ENCODE peak calls at places on chromosome X, in eight cellular contexts. E is transverse colon, Z is right lobe of liver, U is mesothelial cell of epicardium, S is neural progenitor cell, D is heart right ventricle, G is dorsolateral prefrontal cortex, P is lower leg skin. M is an unnamed sample.

GRCh38 chrX:118761950-118762725 is 34.7 kb downstream of the IL13RA1 start:
- DNase-seq in Z (no peak), U (no peak), S (peak; percentile 35), E (no peak), G (no peak), D (no peak), P (no peak), M (no peak)

GRCh38 chrX:26915064-26915463 is 548.1 kb downstream of the PPP4R3C start:
- DNase-seq in G (no peak), Z (no peak), E (no peak), U (no peak), P (no peak), D (no peak), S (no peak), M (no peak)

GRCh38 chrX:133884430-133885394 is 100.7 kb downstream of the GPC3 start:
- DNase-seq in S (no peak), G (no peak), U (no peak), P (no peak), E (no peak), Z (no peak), D (no peak), M (no peak)

GRCh38 chrX:41827886-41828285 is 95.5 kb downstream of the CASK start:
- DNase-seq in G (no peak), P (no peak), U (no peak), Z (no peak), E (no peak), D (no peak), S (peak; percentile 2), M (no peak)

GRCh38 chrX:71282514-71283408 is 674 bp upstream of the NONO start:
- DNase-seq in Z (no peak), U (no peak), G (no peak), E (no peak), S (peak; percentile 12), P (no peak), D (no peak), M (no peak)

GRCh38 chrX:27575565-27575964 is 14.6 kb upstream of the DCAF8L2 start:
- DNase-seq in P (no peak), S (no peak), E (no peak), U (no peak), Z (no peak), D (no peak), G (no peak), M (no peak)

GRCh38 chrX:69884210-69884609 is 165.5 kb downstream of the AWAT2 start:
- DNase-seq in S (no peak), E (no peak), Z (no peak), P (no peak), D (no peak), U (no peak), G (no peak), M (no peak)

GRCh38 chrX:107700317-107700774 is 72.0 kb downstream of the PRPS1 start:
- DNase-seq in U (no peak), P (peak; percentile 75), Z (no peak), G (no peak), D (no peak), S (no peak), E (no peak), M (no peak)

GRCh38 chrX:136608295-136608933 is 39.5 kb upstream of the CD40LG start:
- DNase-seq in Z (peak; percentile 32), E (peak; percentile 64), S (peak; percentile 42), P (peak; percentile 12), D (peak; percentile 38), G (peak; percentile 5), U (no peak), M (no peak)

GRCh38 chrX:143788265-143788664 is 67.7 kb upstream of the SPANXN2 start:
- DNase-seq in Z (no peak), G (no peak), S (peak; percentile 31), D (no peak), U (no peak), P (no peak), E (no peak), M (no peak)

DNA sequence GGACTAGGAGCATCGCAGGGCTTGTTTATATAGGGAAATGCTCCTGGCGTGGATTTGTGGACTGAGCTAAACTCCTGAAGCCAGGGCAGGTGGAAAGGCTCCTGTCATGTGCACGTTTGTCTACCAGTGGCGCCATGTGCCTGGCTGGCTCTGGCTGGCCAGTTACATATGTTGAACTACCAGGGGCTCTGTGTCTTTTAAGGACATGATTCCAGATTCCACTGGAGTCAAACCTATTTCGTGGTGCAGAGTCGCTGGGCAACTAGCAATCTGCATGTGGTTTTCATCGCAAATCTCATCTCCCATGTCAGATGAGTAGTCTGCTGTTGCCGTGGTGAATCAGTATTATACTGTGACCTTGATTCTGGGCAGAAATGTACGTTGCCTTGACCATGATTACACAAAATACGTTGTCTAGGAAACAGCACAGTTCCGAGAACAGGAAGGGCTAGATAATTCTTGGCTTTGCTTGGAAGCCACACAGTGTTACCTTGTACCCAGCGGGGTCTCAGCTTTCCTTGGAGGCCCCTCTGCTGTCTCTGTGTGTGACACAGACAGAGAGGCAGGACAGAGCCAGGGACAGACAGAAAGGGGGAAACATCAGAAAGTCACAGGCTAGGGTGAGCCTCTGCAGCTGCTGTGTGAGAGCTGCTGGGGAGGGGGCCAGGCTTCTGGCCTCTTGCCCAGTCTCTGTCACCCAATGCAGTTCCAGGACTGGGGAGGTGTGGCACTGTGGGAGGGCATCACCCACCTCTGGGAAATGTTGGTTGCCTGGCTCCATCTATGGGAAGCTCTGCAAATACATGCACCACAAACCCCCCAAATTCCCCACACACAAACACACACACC is 19.2 kb downstream of the PNMA6E start:
- DNase-seq in E (no peak), G (no peak), Z (no peak), P (no peak), D (no peak), U (no peak), S (peak; percentile 43), M (no peak)
- TF ChIP-seq CTCF in E (no peak), G (no peak), Z (no peak), P (no peak), D (no peak), U (no peak), S (no peak), M (no peak)

DNA sequence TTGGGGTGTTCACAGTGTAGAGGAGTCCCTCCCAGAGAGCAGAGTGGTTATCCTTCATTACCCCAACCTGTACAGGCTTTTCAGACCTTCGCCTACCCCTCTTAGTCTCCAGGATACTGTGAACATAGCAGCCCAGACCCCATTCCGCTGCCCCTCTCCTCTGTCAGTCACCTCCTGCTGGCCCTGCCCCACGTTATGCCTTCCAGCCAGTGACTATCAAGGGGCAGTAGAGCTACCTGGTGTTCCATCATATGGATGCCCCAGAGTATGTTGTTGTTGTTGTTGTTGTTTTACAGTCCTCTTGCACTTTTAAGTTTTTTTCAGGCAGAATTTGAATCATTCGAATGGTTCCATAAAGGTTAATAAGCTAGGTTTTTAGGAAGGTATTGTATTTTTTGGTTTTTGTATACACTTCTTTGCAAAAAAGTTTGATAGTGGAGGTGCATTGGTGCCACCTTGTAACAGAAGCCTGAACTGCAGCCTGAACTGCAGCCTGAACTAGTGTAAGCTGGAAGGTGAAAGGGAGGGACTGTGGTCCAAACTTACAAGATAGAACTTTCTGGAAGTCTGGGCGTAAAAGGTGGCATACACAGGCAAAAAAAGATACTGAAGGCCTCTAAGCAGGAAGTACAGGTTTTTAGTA is 101.4 kb upstream of the RAB40AL start:
- DNase-seq in P (no peak), U (no peak), D (no peak), E (no peak), G (no peak), Z (no peak), S (peak; percentile 19), M (no peak)
- TF ChIP-seq CTCF in P (no peak), U (peak; percentile 38), D (no peak), E (peak; percentile 30), G (no peak), Z (peak; percentile 52), S (peak; percentile 52), M (no peak)

GRCh38 chrX:102599084-102599949 is at the start of gene ARMCX5:
- DNase-seq in E (peak; percentile 77), D (peak; percentile 44), P (peak; percentile 63), Z (peak; percentile 58), U (peak; percentile 31), G (peak; percentile 57), S (peak; percentile 89), M (peak; percentile 37)

GRCh38 chrX:102604327-102604726 is 5.0 kb downstream of the ARMCX5 start:
- DNase-seq in D (no peak), P (no peak), S (peak; percentile 1), G (no peak), U (no peak), E (no peak), Z (no peak), M (no peak)

DNA sequence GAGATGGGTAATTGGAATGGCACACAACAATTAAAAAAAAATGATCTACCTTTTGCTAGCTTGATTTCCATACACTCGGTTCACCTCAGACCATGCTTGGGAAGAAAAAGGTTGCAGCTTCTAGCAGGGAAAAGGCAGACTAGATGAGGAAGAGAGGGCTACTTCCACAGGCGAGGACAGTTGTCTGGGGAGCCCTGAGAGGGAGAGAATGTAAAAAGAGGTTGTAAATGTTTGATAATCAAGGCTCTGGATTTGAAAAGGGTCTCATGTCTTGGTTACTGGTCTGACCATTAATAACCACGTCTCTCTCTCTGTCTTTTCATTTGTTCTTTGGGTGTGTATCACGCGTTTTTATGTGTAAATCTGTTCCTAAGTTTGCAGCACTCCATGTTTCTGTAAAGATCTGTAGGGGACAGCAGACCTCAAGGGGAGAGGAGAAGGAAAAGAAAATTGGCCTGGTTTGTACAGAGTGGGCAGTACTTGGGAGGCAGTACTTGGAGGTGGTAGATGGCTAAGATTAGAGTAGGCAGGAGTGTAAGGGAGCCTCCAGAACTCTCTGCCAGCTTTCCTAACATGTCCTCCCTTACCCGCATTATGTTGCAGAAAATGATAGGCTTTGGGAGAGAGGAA is 750 bp downstream of the ARMCX5 start:
- DNase-seq in Z (no peak), S (no peak), D (no peak), U (no peak), G (no peak), E (no peak), P (no peak), M (no peak)
- TF ChIP-seq CTCF in Z (no peak), S (no peak), D (no peak), U (no peak), G (no peak), E (no peak), P (no peak), M (no peak)

GRCh38 chrX:101359966-101360365 is 11.4 kb upstream of the TIMM8A start:
- DNase-seq in S (no peak), G (no peak), E (no peak), U (no peak), Z (no peak), D (no peak), P (no peak), M (no peak)

GRCh38 chrX:101362757-101363156 is 14.2 kb upstream of the TIMM8A start:
- DNase-seq in U (no peak), G (no peak), S (no peak), E (no peak), D (no peak), P (no peak), Z (no peak), M (no peak)

GRCh38 chrX:101362116-101362515 is 13.6 kb upstream of the TIMM8A start:
- DNase-seq in G (no peak), U (no peak), S (no peak), E (no peak), D (no peak), P (no peak), Z (no peak), M (no peak)

DNA sequence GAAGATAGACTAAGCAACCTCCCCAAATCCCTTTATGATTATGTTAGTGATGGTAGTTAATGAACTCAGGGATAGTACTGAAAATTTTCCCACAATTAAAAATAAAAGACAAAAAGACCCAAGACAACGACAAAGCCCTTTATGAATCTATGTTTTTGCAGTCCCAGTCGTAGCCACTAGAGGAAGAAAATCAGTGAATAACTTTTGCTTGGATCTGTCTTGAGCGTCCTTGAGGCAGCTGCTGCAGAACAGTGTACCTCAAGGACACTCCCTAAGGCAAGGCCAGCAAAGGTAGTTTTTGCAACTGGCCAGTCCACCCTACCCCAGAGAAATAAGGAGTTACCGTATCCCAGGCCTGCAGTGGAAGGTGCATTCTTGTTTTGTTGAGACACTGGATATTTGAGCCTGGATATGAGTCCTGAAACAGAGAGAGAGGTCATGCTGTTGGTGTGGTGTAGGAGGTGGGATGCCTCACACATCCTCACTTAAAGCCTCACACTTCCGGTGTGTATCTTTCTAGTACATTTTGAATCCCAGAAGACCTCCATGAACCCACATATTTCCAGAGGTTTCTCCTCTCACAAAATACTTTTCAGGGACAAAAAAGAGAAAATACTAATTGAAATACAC is 8.7 kb upstream of the TIMM8A start:
- DNase-seq in Z (no peak), U (no peak), E (no peak), D (no peak), S (peak; percentile 3), G (no peak), P (no peak), M (no peak)
- TF ChIP-seq CTCF in Z (peak; percentile 26), U (peak; percentile 61), E (peak; percentile 15), D (no peak), S (peak; percentile 38), G (no peak), P (no peak), M (no peak)